ENCODE peak calls at places on chromosomes 2 and 18, in ten cellular contexts. W is aorta, R is HCT116, C is C1 segment of cervical spinal cord, T is GM12891, G is Calu3, Z is GM06990, B is D341Med, K is Daoy, V is stomach. Y is an unnamed sample.

GRCh38 chr18:2293109-2293839 is 278.0 kb downstream of the METTL4 start:
- DNase-seq in W (no peak), R (no peak), C (no peak), T (no peak), G (no peak), Z (no peak), B (no peak), K (no peak), V (no peak), Y (no peak)

GRCh38 chr2:47076586-47077441 is 78.3 kb downstream of the STPG4 start:
- DNase-seq in W (peak), R (peak), C (no peak), T (no peak), G (peak), Z (no peak), B (no peak), K (peak), V (no peak), Y (no peak)

GRCh38 chr2:28227498-28227897 is 165.2 kb upstream of the FOSL2 start:
- DNase-seq in W (no peak), R (no peak), C (no peak), T (no peak), G (no peak), Z (no peak), B (no peak), K (no peak), V (no peak), Y (no peak)

GRCh38 chr18:48360376-48361021 is 48.7 kb downstream of the ZBTB7C start:
- DNase-seq in W (no peak), R (no peak), C (no peak), T (no peak), G (no peak), Z (no peak), B (no peak), K (no peak), V (peak), Y (no peak)

GRCh38 chr2:135797497-135798274 is 39.3 kb downstream of the LCT start:
- DNase-seq in W (peak), R (peak), C (no peak), T (peak), G (peak), Z (peak), B (peak), K (peak), V (peak), Y (no peak)

GRCh38 chr18:79798346-79798998 is 734 bp downstream of the KCNG2 start:
- DNase-seq in W (peak), R (no peak), C (no peak), T (no peak), G (no peak), Z (no peak), B (peak), K (no peak), V (no peak), Y (no peak)

GRCh38 chr2:219658447-219658846 is 31.0 kb downstream of the SLC4A3 start:
- DNase-seq in W (no peak), R (no peak), C (no peak), T (no peak), G (no peak), Z (no peak), B (no peak), K (no peak), V (no peak), Y (no peak)

GRCh38 chr2:26563686-26564085 is 77.5 kb downstream of the CIB4 start:
- DNase-seq in W (peak), R (no peak), C (no peak), T (no peak), G (no peak), Z (no peak), B (no peak), K (no peak), V (no peak), Y (no peak)

GRCh38 chr2:13681936-13682335 is 950.6 kb upstream of the LRATD1 start:
- DNase-seq in W (no peak), R (no peak), C (no peak), T (no peak), G (no peak), Z (no peak), B (no peak), K (no peak), V (no peak), Y (no peak)

GRCh38 chr18:54684786-54685185 is 93.7 kb downstream of the DYNAP start:
- DNase-seq in W (no peak), R (no peak), C (no peak), T (no peak), G (peak), Z (no peak), B (peak), K (peak), V (no peak), Y (no peak)

GRCh38 chr18:58745914-58746313 is 74.6 kb downstream of the MALT1 start:
- DNase-seq in W (no peak), R (no peak), C (no peak), T (no peak), G (no peak), Z (no peak), B (no peak), K (no peak), V (no peak), Y (no peak)

GRCh38 chr2:12270876-12271588 is 445.7 kb upstream of the TRIB2 start:
- DNase-seq in W (no peak), R (no peak), C (no peak), T (no peak), G (no peak), Z (no peak), B (no peak), K (no peak), V (no peak), Y (no peak)

GRCh38 chr2:211391206-211391605 is 834.8 kb downstream of the CPS1 start:
- DNase-seq in W (no peak), R (no peak), C (peak), T (no peak), G (no peak), Z (no peak), B (no peak), K (no peak), V (no peak), Y (no peak)

GRCh38 chr2:47803770-47804169 is 20.8 kb downstream of the MSH6 start:
- DNase-seq in W (no peak), R (no peak), C (no peak), T (no peak), G (no peak), Z (no peak), B (no peak), K (no peak), V (no peak), Y (no peak)

GRCh38 chr2:57720728-57721627 is 325.6 kb upstream of the VRK2 start:
- DNase-seq in W (no peak), R (peak), C (peak), T (peak), G (peak), Z (peak), B (peak), K (peak), V (no peak), Y (peak)

GRCh38 chr18:77206676-77207370 is 42.8 kb upstream of the GALR1 start:
- DNase-seq in W (no peak), R (no peak), C (no peak), T (no peak), G (no peak), Z (no peak), B (no peak), K (peak), V (no peak), Y (no peak)

GRCh38 chr2:190359896-190360376 is 16.5 kb downstream of the INPP1 start:
- DNase-seq in W (no peak), R (no peak), C (peak), T (no peak), G (no peak), Z (peak), B (no peak), K (peak), V (peak), Y (peak)

GRCh38 chr2:230885467-230886130 is 20.9 kb downstream of the ITM2C start:
- DNase-seq in W (no peak), R (no peak), C (peak), T (peak), G (no peak), Z (no peak), B (no peak), K (no peak), V (no peak), Y (no peak)

GRCh38 chr2:10003206-10004125 is 39.9 kb upstream of the KLF11 start:
- DNase-seq in W (peak), R (no peak), C (no peak), T (no peak), G (no peak), Z (no peak), B (no peak), K (no peak), V (no peak), Y (no peak)

GRCh38 chr2:157508676-157509075 is 64.8 kb upstream of the CYTIP start:
- DNase-seq in W (no peak), R (no peak), C (no peak), T (no peak), G (no peak), Z (no peak), B (no peak), K (no peak), V (no peak), Y (no peak)

GRCh38 chr2:101895039-101895438 is 96.7 kb upstream of the IL1R2 start:
- DNase-seq in W (no peak), R (no peak), C (no peak), T (no peak), G (no peak), Z (no peak), B (no peak), K (no peak), V (no peak), Y (no peak)